ENCODE peak calls at places on chromosome 12, in ten cellular contexts. One of them, this sample, is unnamed.

GRCh38 chr12:8057291-8057690 is 8.9 kb downstream of the C3AR1 start:
- DNase-seq in A549: no peak
- DNase-seq in ovary: no peak
- DNase-seq in GM23248: no peak
- DNase-seq in fibroblast of lung: no peak
- DNase-seq in CD4-positive, alpha-beta T cell: no peak
- DNase-seq in stomach: no peak
- DNase-seq in A673: no peak
- DNase-seq in neural progenitor cell: no peak
- DNase-seq in heart left ventricle: no peak
- DNase-seq in this sample: no peak

GRCh38 chr12:127455347-127456265 is 811.4 kb upstream of the TMEM132C start:
- DNase-seq in A549: no peak
- DNase-seq in A673: no peak
- DNase-seq in GM23248: peak; percentile 48
- DNase-seq in fibroblast of lung: no peak
- DNase-seq in ovary: no peak
- DNase-seq in stomach: no peak
- DNase-seq in heart left ventricle: no peak
- DNase-seq in neural progenitor cell: peak; percentile 62
- DNase-seq in CD4-positive, alpha-beta T cell: no peak
- DNase-seq in this sample: no peak

GRCh38 chr12:128266559-128267245 is at the start of gene TMEM132C:
- DNase-seq in neural progenitor cell: peak; percentile 79
- DNase-seq in CD4-positive, alpha-beta T cell: no peak
- DNase-seq in heart left ventricle: no peak
- DNase-seq in A549: no peak
- DNase-seq in GM23248: no peak
- DNase-seq in stomach: no peak
- DNase-seq in A673: no peak
- DNase-seq in fibroblast of lung: no peak
- DNase-seq in ovary: peak; percentile 47
- DNase-seq in this sample: no peak

GRCh38 chr12:93827669-93828068 is 150.5 kb downstream of the CRADD start:
- DNase-seq in ovary: no peak
- DNase-seq in stomach: no peak
- DNase-seq in GM23248: no peak
- DNase-seq in A549: no peak
- DNase-seq in fibroblast of lung: no peak
- DNase-seq in heart left ventricle: no peak
- DNase-seq in neural progenitor cell: no peak
- DNase-seq in A673: no peak
- DNase-seq in CD4-positive, alpha-beta T cell: no peak
- DNase-seq in this sample: no peak

GRCh38 chr12:119631930-119632678 is 35.8 kb upstream of the PRKAB1 start:
- DNase-seq in fibroblast of lung: no peak
- DNase-seq in heart left ventricle: no peak
- DNase-seq in ovary: no peak
- DNase-seq in stomach: no peak
- DNase-seq in A549: no peak
- DNase-seq in CD4-positive, alpha-beta T cell: no peak
- DNase-seq in GM23248: peak; percentile 3
- DNase-seq in A673: no peak
- DNase-seq in neural progenitor cell: no peak
- DNase-seq in this sample: no peak

GRCh38 chr12:19482551-19483109 is 43.3 kb downstream of the AEBP2 start:
- DNase-seq in neural progenitor cell: peak; percentile 6
- DNase-seq in GM23248: no peak
- DNase-seq in heart left ventricle: no peak
- DNase-seq in stomach: no peak
- DNase-seq in A549: no peak
- DNase-seq in CD4-positive, alpha-beta T cell: peak; percentile 6
- DNase-seq in fibroblast of lung: no peak
- DNase-seq in A673: no peak
- DNase-seq in ovary: no peak
- DNase-seq in this sample: peak; percentile 22

GRCh38 chr12:65335021-65335714 is 56.7 kb downstream of the MSRB3 start:
- DNase-seq in neural progenitor cell: no peak
- DNase-seq in A549: peak; percentile 25
- DNase-seq in stomach: no peak
- DNase-seq in fibroblast of lung: peak; percentile 95
- DNase-seq in CD4-positive, alpha-beta T cell: no peak
- DNase-seq in A673: peak; percentile 85
- DNase-seq in GM23248: peak; percentile 85
- DNase-seq in ovary: peak; percentile 57
- DNase-seq in heart left ventricle: no peak
- DNase-seq in this sample: no peak

GRCh38 chr12:103882861-103883596 is 42.0 kb upstream of the NT5DC3 start:
- DNase-seq in ovary: no peak
- DNase-seq in neural progenitor cell: no peak
- DNase-seq in A549: no peak
- DNase-seq in CD4-positive, alpha-beta T cell: no peak
- DNase-seq in stomach: no peak
- DNase-seq in GM23248: no peak
- DNase-seq in A673: no peak
- DNase-seq in fibroblast of lung: no peak
- DNase-seq in heart left ventricle: no peak
- DNase-seq in this sample: no peak

GRCh38 chr12:65419284-65420072 is 141.0 kb downstream of the MSRB3 start:
- DNase-seq in GM23248: no peak
- DNase-seq in A673: no peak
- DNase-seq in heart left ventricle: peak; percentile 36
- DNase-seq in stomach: no peak
- DNase-seq in neural progenitor cell: no peak
- DNase-seq in A549: no peak
- DNase-seq in fibroblast of lung: no peak
- DNase-seq in CD4-positive, alpha-beta T cell: no peak
- DNase-seq in ovary: no peak
- DNase-seq in this sample: no peak

GRCh38 chr12:113392988-113393579 is 10.6 kb downstream of the SDS start:
- DNase-seq in fibroblast of lung: peak; percentile 8
- DNase-seq in stomach: no peak
- DNase-seq in heart left ventricle: no peak
- DNase-seq in ovary: peak; percentile 66
- DNase-seq in GM23248: peak; percentile 21
- DNase-seq in A673: no peak
- DNase-seq in neural progenitor cell: peak; percentile 66
- DNase-seq in CD4-positive, alpha-beta T cell: no peak
- DNase-seq in A549: peak; percentile 42
- DNase-seq in this sample: no peak

GRCh38 chr12:89783321-89784060 is 74.9 kb upstream of the ATP2B1 start:
- DNase-seq in A549: peak; percentile 18
- DNase-seq in A673: peak; percentile 68
- DNase-seq in fibroblast of lung: peak; percentile 76
- DNase-seq in ovary: no peak
- DNase-seq in stomach: no peak
- DNase-seq in neural progenitor cell: no peak
- DNase-seq in CD4-positive, alpha-beta T cell: no peak
- DNase-seq in GM23248: peak; percentile 78
- DNase-seq in heart left ventricle: no peak
- DNase-seq in this sample: no peak

GRCh38 chr12:5102261-5102789 is 58.6 kb downstream of the KCNA5 start:
- DNase-seq in fibroblast of lung: peak; percentile 47
- DNase-seq in stomach: no peak
- DNase-seq in CD4-positive, alpha-beta T cell: no peak
- DNase-seq in A673: no peak
- DNase-seq in GM23248: peak; percentile 91
- DNase-seq in heart left ventricle: no peak
- DNase-seq in neural progenitor cell: no peak
- DNase-seq in ovary: no peak
- DNase-seq in A549: no peak
- DNase-seq in this sample: no peak

DNA sequence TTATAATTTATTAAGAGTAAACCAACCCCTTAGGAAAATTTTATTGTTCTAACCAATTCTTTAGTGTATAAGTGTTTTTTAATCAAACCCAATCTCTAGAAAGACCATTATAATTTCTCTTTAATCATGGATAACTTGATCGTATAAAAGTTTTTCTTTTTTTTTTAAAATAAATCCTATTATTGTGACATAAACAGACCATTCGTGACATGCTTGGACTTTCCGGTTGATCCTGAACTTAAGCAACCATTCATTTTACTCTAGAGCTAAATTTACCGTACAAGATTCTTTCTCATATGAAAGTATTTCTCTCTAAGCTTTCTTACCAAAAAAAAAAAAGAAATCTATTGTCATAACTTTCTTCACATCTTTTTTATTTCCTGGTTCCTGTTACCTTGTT is 32.6 kb upstream of the SLC38A4 start:
- DNase-seq in CD4-positive, alpha-beta T cell: no peak
- DNase-seq in fibroblast of lung: no peak
- DNase-seq in A549: peak; percentile 45
- DNase-seq in heart left ventricle: no peak
- DNase-seq in stomach: no peak
- DNase-seq in neural progenitor cell: peak; percentile 16
- DNase-seq in ovary: no peak
- DNase-seq in A673: no peak
- DNase-seq in GM23248: no peak
- DNase-seq in this sample: no peak
- H3K9me3 ChIP-seq in CD4-positive, alpha-beta T cell: peaks cover 15% of the 10 kb centered on the region
- H3K9me3 ChIP-seq in fibroblast of lung: no peaks in the 10 kb centered on the region
- H3K9me3 ChIP-seq in A549: peaks cover 13% of the 10 kb centered on the region
- H3K9me3 ChIP-seq in heart left ventricle: peaks cover 38% of the 10 kb centered on the region
- H3K9me3 ChIP-seq in stomach: peaks cover 22% of the 10 kb centered on the region
- H3K9me3 ChIP-seq in neural progenitor cell: peaks cover 24% of the 10 kb centered on the region
- H3K9me3 ChIP-seq in ovary: no peaks in the 10 kb centered on the region
- H3K9me3 ChIP-seq in A673: peaks cover 41% of the 10 kb centered on the region
- H3K9me3 ChIP-seq in GM23248: peaks cover 4% of the 10 kb centered on the region
- H3K9me3 ChIP-seq in this sample: no peaks in the 10 kb centered on the region

GRCh38 chr12:1838223-1838993 is 18.0 kb downstream of the LRTM2 start:
- DNase-seq in GM23248: no peak
- DNase-seq in neural progenitor cell: no peak
- DNase-seq in stomach: no peak
- DNase-seq in CD4-positive, alpha-beta T cell: no peak
- DNase-seq in A673: no peak
- DNase-seq in A549: no peak
- DNase-seq in heart left ventricle: peak; percentile 41
- DNase-seq in fibroblast of lung: no peak
- DNase-seq in ovary: peak; percentile 7
- DNase-seq in this sample: no peak

GRCh38 chr12:1836241-1836803 is 16.0 kb downstream of the LRTM2 start:
- DNase-seq in A673: no peak
- DNase-seq in ovary: no peak
- DNase-seq in A549: no peak
- DNase-seq in heart left ventricle: no peak
- DNase-seq in stomach: no peak
- DNase-seq in CD4-positive, alpha-beta T cell: no peak
- DNase-seq in neural progenitor cell: no peak
- DNase-seq in GM23248: no peak
- DNase-seq in fibroblast of lung: no peak
- DNase-seq in this sample: no peak

GRCh38 chr12:1838994-1839365 is 18.6 kb downstream of the LRTM2 start:
- DNase-seq in heart left ventricle: peak; percentile 7
- DNase-seq in stomach: no peak
- DNase-seq in ovary: no peak
- DNase-seq in A673: no peak
- DNase-seq in neural progenitor cell: no peak
- DNase-seq in CD4-positive, alpha-beta T cell: no peak
- DNase-seq in GM23248: no peak
- DNase-seq in A549: no peak
- DNase-seq in fibroblast of lung: no peak
- DNase-seq in this sample: no peak

GRCh38 chr12:1836854-1837411 is 16.6 kb downstream of the LRTM2 start:
- DNase-seq in neural progenitor cell: peak; percentile 61
- DNase-seq in A673: peak; percentile 29
- DNase-seq in ovary: no peak
- DNase-seq in GM23248: no peak
- DNase-seq in fibroblast of lung: no peak
- DNase-seq in CD4-positive, alpha-beta T cell: no peak
- DNase-seq in heart left ventricle: peak; percentile 60
- DNase-seq in A549: no peak
- DNase-seq in stomach: no peak
- DNase-seq in this sample: no peak

GRCh38 chr12:1837541-1838206 is 17.3 kb downstream of the LRTM2 start:
- DNase-seq in ovary: no peak
- DNase-seq in fibroblast of lung: peak; percentile 36
- DNase-seq in stomach: no peak
- DNase-seq in CD4-positive, alpha-beta T cell: no peak
- DNase-seq in A549: peak; percentile 28
- DNase-seq in GM23248: no peak
- DNase-seq in neural progenitor cell: no peak
- DNase-seq in A673: no peak
- DNase-seq in heart left ventricle: peak; percentile 36
- DNase-seq in this sample: no peak
- H3K9me3 ChIP-seq in ovary: no peaks in the 10 kb centered on the region
- H3K9me3 ChIP-seq in fibroblast of lung: no peaks in the 10 kb centered on the region
- H3K9me3 ChIP-seq in stomach: no peaks in the 10 kb centered on the region
- H3K9me3 ChIP-seq in CD4-positive, alpha-beta T cell: no peaks in the 10 kb centered on the region
- H3K9me3 ChIP-seq in A549: no peaks in the 10 kb centered on the region
- H3K9me3 ChIP-seq in GM23248: no peaks in the 10 kb centered on the region
- H3K9me3 ChIP-seq in neural progenitor cell: no peaks in the 10 kb centered on the region
- H3K9me3 ChIP-seq in A673: no peaks in the 10 kb centered on the region
- H3K9me3 ChIP-seq in heart left ventricle: no peaks in the 10 kb centered on the region
- H3K9me3 ChIP-seq in this sample: no peaks in the 10 kb centered on the region

DNA sequence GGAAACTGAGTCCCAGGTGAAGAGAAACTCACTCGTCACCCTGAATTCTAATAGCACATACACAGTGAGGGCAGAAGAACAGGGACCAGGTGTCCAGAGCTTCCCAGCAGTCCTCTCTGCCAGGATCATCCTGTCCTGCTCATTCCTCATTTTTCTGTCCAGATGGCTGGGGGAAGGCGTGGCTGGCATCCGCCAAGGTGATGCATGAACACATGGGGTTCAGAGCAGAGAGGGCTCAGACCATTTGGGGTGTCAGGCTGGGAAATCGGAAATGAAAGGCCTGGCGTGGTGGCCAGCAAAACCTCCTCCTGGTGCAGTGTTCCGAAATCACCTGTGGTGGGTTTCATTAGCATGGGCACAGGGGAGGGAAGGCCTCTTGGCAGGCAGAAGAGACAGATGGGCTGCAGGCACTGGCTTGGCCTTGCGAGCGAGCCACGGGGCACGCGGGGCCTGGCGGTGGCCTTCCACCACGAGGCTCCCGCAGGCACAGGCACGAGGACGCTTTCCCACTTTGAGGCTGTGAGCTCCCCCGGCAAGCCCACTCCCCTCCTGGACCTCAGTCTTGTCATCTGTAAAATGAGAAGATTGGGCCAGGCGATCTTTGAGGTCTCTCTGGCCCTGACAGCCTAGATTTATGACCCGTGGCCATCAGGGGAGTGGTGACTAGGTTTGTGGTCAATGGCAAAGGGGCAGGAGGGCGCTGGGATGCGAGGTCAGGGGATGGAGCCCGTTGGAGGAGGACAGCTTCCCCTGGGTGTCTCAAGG is 68.5 kb downstream of the TSPAN9 start:
- DNase-seq in ovary: no peak
- DNase-seq in GM23248: no peak
- DNase-seq in neural progenitor cell: no peak
- DNase-seq in CD4-positive, alpha-beta T cell: no peak
- DNase-seq in A673: no peak
- DNase-seq in stomach: no peak
- DNase-seq in A549: no peak
- DNase-seq in heart left ventricle: no peak
- DNase-seq in fibroblast of lung: no peak
- DNase-seq in this sample: no peak
- H3K9me3 ChIP-seq in ovary: no peaks in the 10 kb centered on the region
- H3K9me3 ChIP-seq in GM23248: no peaks in the 10 kb centered on the region
- H3K9me3 ChIP-seq in neural progenitor cell: no peaks in the 10 kb centered on the region
- H3K9me3 ChIP-seq in CD4-positive, alpha-beta T cell: no peaks in the 10 kb centered on the region
- H3K9me3 ChIP-seq in A673: no peaks in the 10 kb centered on the region
- H3K9me3 ChIP-seq in stomach: no peaks in the 10 kb centered on the region
- H3K9me3 ChIP-seq in A549: peaks cover 5% of the 10 kb centered on the region
- H3K9me3 ChIP-seq in heart left ventricle: no peaks in the 10 kb centered on the region
- H3K9me3 ChIP-seq in fibroblast of lung: no peaks in the 10 kb centered on the region
- H3K9me3 ChIP-seq in this sample: no peaks in the 10 kb centered on the region

GRCh38 chr12:133222211-133222610 is 13.5 kb downstream of the ANHX start:
- DNase-seq in fibroblast of lung: no peak
- DNase-seq in GM23248: no peak
- DNase-seq in heart left ventricle: no peak
- DNase-seq in CD4-positive, alpha-beta T cell: no peak
- DNase-seq in ovary: no peak
- DNase-seq in A549: no peak
- DNase-seq in A673: no peak
- DNase-seq in stomach: no peak
- DNase-seq in neural progenitor cell: no peak
- DNase-seq in this sample: no peak
- H3K9me3 ChIP-seq in fibroblast of lung: no peaks in the 10 kb centered on the region
- H3K9me3 ChIP-seq in GM23248: no peaks in the 10 kb centered on the region
- H3K9me3 ChIP-seq in heart left ventricle: peaks cover 69% of the 10 kb centered on the region
- H3K9me3 ChIP-seq in CD4-positive, alpha-beta T cell: peaks cover 52% of the 10 kb centered on the region
- H3K9me3 ChIP-seq in ovary: peaks cover 2% of the 10 kb centered on the region
- H3K9me3 ChIP-seq in A549: peaks cover 82% of the 10 kb centered on the region
- H3K9me3 ChIP-seq in A673: peaks cover 30% of the 10 kb centered on the region
- H3K9me3 ChIP-seq in stomach: peaks cover 76% of the 10 kb centered on the region
- H3K9me3 ChIP-seq in neural progenitor cell: no peaks in the 10 kb centered on the region
- H3K9me3 ChIP-seq in this sample: peaks cover 9% of the 10 kb centered on the region

This sample was measured in T-helper 17 cell.